ENCODE peak calls at places on chromosomes 3 and 15, in ten cellular contexts. U is activated CD8-positive, alpha-beta T cell treated with anti-CD3 and anti-CD28 coated beads, Interleukin-2, amount 10 ng/mL, durations not matched to agents 7 days and 5 days; N is activated CD8-positive, alpha-beta memory T cell treated with anti-CD3 and anti-CD28 coated beads for 48 hours; K is tibial artery; Z is activated T-helper 2 cell treated with anti-CD3 and anti-CD28 coated beads, Interferon-gamma antibody, Interleukin-2, Interleukin-4, amounts not matched to agents 10 μg/mL and 5 μg/mL and 100 μg/mL, durations not matched to agents 14 hours and 24 hours and 36 hours; O is uterus; L is LHCN-M2; H is stimulated activated CD4-positive, alpha-beta T cell treated with anti-CD3 and anti-CD28 coated beads, Interleukin-2, amount 100 ng/mL, for 48 hours; G is neural crest cell; Y is A549. I is an unnamed sample.

GRCh38 chr15:51314391-51315337 is 23.7 kb downstream of the CYP19A1 start:
- DNase-seq in U (no peak), N (no peak), K (peak; percentile 54), Z (no peak), O (no peak), L (no peak), H (no peak), G (no peak), Y (no peak), I (no peak)

GRCh38 chr3:117788086-117788485 is 1078.5 kb downstream of the TUSC7 start:
- DNase-seq in U (no peak), N (no peak), K (peak; percentile 71), Z (no peak), O (no peak), L (peak; percentile 83), H (no peak), G (no peak), Y (peak; percentile 3), I (no peak)

GRCh38 chr15:27091270-27091940 is 120.4 kb downstream of the GABRG3 start:
- DNase-seq in U (no peak), N (no peak), K (no peak), Z (no peak), O (no peak), L (no peak), H (no peak), G (no peak), Y (peak; percentile 15), I (no peak)

GRCh38 chr3:13119471-13120220 is 46.4 kb upstream of the IQSEC1 start:
- DNase-seq in U (no peak), N (no peak), K (peak; percentile 57), Z (no peak), O (no peak), L (no peak), H (no peak), G (no peak), Y (no peak), I (no peak)

GRCh38 chr3:56347219-56347871 is 120.9 kb downstream of the ERC2 start:
- DNase-seq in U (peak; percentile 52), N (peak; percentile 6), K (no peak), Z (peak; percentile 19), O (no peak), L (no peak), H (peak; percentile 28), G (peak; percentile 45), Y (peak; percentile 14), I (no peak)

GRCh38 chr15:85690546-85691226 is 104.0 kb downstream of the KLHL25 start:
- DNase-seq in U (peak; percentile 70), N (no peak), K (no peak), Z (peak; percentile 43), O (no peak), L (no peak), H (no peak), G (no peak), Y (no peak), I (no peak)

GRCh38 chr3:14358426-14359211 is 43.8 kb upstream of the SLC6A6 start:
- DNase-seq in U (no peak), N (no peak), K (peak; percentile 76), Z (no peak), O (peak; percentile 88), L (no peak), H (no peak), G (no peak), Y (no peak), I (no peak)

GRCh38 chr3:10395196-10395595 is 74.3 kb upstream of the SEC13 start:
- DNase-seq in U (no peak), N (no peak), K (no peak), Z (no peak), O (no peak), L (no peak), H (no peak), G (no peak), Y (no peak), I (no peak)

GRCh38 chr3:4841783-4842440 is 137.3 kb upstream of the BHLHE40 start:
- DNase-seq in U (no peak), N (no peak), K (no peak), Z (no peak), O (no peak), L (no peak), H (no peak), G (no peak), Y (no peak), I (no peak)

GRCh38 chr3:125647318-125648014 is 52.2 kb upstream of the OSBPL11 start:
- DNase-seq in U (no peak), N (no peak), K (no peak), Z (no peak), O (no peak), L (no peak), H (no peak), G (no peak), Y (no peak), I (no peak)

GRCh38 chr15:33064878-33065277 is 129.6 kb downstream of the FMN1 start:
- DNase-seq in U (no peak), N (no peak), K (no peak), Z (no peak), O (no peak), L (peak; percentile 70), H (no peak), G (no peak), Y (no peak), I (no peak)

GRCh38 chr3:162863579-162863978 is 1367.0 kb downstream of the OTOL1 start:
- DNase-seq in U (no peak), N (no peak), K (no peak), Z (no peak), O (no peak), L (no peak), H (no peak), G (no peak), Y (no peak), I (no peak)

GRCh38 chr3:150183619-150184425 is 213.1 kb upstream of the PFN2 start:
- DNase-seq in U (peak; percentile 59), N (peak; percentile 4), K (peak; percentile 80), Z (peak; percentile 16), O (peak; percentile 59), L (peak; percentile 86), H (peak; percentile 22), G (peak; percentile 60), Y (peak; percentile 83), I (peak; percentile 82)

GRCh38 chr3:29171583-29171990 is 109.3 kb upstream of the RBMS3 start:
- DNase-seq in U (peak; percentile 22), N (no peak), K (no peak), Z (no peak), O (no peak), L (no peak), H (no peak), G (no peak), Y (no peak), I (no peak)

GRCh38 chr15:63764124-63764827 is 69.5 kb downstream of the HERC1 start:
- DNase-seq in U (no peak), N (no peak), K (no peak), Z (no peak), O (no peak), L (no peak), H (no peak), G (no peak), Y (no peak), I (no peak)

GRCh38 chr3:194526164-194526563 is 39.4 kb upstream of the ATP13A3 start:
- DNase-seq in U (no peak), N (no peak), K (no peak), Z (no peak), O (no peak), L (no peak), H (no peak), G (no peak), Y (no peak), I (no peak)

GRCh38 chr3:124999897-125000296 is 55.9 kb downstream of the HEG1 start:
- DNase-seq in U (no peak), N (no peak), K (no peak), Z (no peak), O (no peak), L (no peak), H (no peak), G (no peak), Y (no peak), I (no peak)

GRCh38 chr3:62084558-62084957 is 288.8 kb downstream of the FEZF2 start:
- DNase-seq in U (no peak), N (no peak), K (no peak), Z (no peak), O (no peak), L (no peak), H (no peak), G (no peak), Y (no peak), I (no peak)

GRCh38 chr3:32897981-32898623 is 53.3 kb upstream of the CCR4 start:
- DNase-seq in U (no peak), N (no peak), K (no peak), Z (no peak), O (no peak), L (no peak), H (no peak), G (no peak), Y (no peak), I (no peak)

GRCh38 chr15:31974855-31975421 is 55.4 kb upstream of the CHRNA7 start:
- DNase-seq in U (peak; percentile 46), N (no peak), K (no peak), Z (no peak), O (no peak), L (no peak), H (peak; percentile 39), G (peak; percentile 73), Y (peak; percentile 47), I (no peak)

GRCh38 chr3:31053299-31053698 is 158.8 kb upstream of the GADL1 start:
- DNase-seq in U (no peak), N (no peak), K (no peak), Z (no peak), O (no peak), L (no peak), H (no peak), G (no peak), Y (no peak), I (no peak)

GRCh38 chr3:157746391-157746790 is 243.2 kb upstream of the VEPH1 start:
- DNase-seq in U (no peak), N (no peak), K (no peak), Z (no peak), O (no peak), L (no peak), H (no peak), G (no peak), Y (no peak), I (no peak)

GRCh38 chr15:64101018-64101417 is 5.2 kb downstream of the SNX1 start:
- DNase-seq in U (no peak), N (no peak), K (no peak), Z (no peak), O (no peak), L (no peak), H (no peak), G (no peak), Y (no peak), I (no peak)

GRCh38 chr3:193895409-193895808 is 240.5 kb upstream of the HES1 start:
- DNase-seq in U (no peak), N (no peak), K (no peak), Z (no peak), O (no peak), L (no peak), H (no peak), G (no peak), Y (no peak), I (no peak)

GRCh38 chr3:33665294-33665693 is 52.8 kb downstream of the CLASP2 start:
- DNase-seq in U (no peak), N (no peak), K (no peak), Z (no peak), O (no peak), L (no peak), H (no peak), G (no peak), Y (no peak), I (no peak)

GRCh38 chr3:169846458-169847193 is 23.1 kb downstream of the LRRC31 start:
- DNase-seq in U (no peak), N (no peak), K (no peak), Z (no peak), O (no peak), L (peak; percentile 57), H (no peak), G (no peak), Y (no peak), I (no peak)

GRCh38 chr3:4503050-4503449 is 9.9 kb downstream of the ITPR1 start:
- DNase-seq in U (no peak), N (no peak), K (no peak), Z (no peak), O (no peak), L (no peak), H (no peak), G (no peak), Y (no peak), I (no peak)

GRCh38 chr3:47841786-47842349 is 38.9 kb downstream of the DHX30 start:
- DNase-seq in U (no peak), N (no peak), K (no peak), Z (no peak), O (no peak), L (no peak), H (no peak), G (no peak), Y (no peak), I (no peak)